ENCODE peak calls at places on chromosomes 12 and 14, in six cellular contexts. L, J, T, D, V and P are unnamed samples.

GRCh38 chr14:104882325-104882973 is 17.4 kb downstream of the CEP170B start:
- DNase-seq in T (peak; percentile 51), L (no peak), D (no peak), V (peak; percentile 88), J (peak; percentile 37), P (peak; percentile 81)

GRCh38 chr12:3045494-3045893 is 31.7 kb upstream of the TSPAN9 start:
- DNase-seq in V (no peak), D (no peak), L (no peak), T (no peak), J (no peak), P (no peak)

GRCh38 chr12:62977419-62977818 is 42.5 kb upstream of the PPM1H start:
- DNase-seq in V (peak; percentile 42), D (peak; percentile 9), J (no peak), T (no peak), L (no peak), P (peak; percentile 39)

GRCh38 chr14:65184032-65184764 is 81.9 kb upstream of the MAX start:
- DNase-seq in J (no peak), V (no peak), L (no peak), D (no peak), T (no peak), P (peak; percentile 81)

GRCh38 chr12:17079251-17079909 is 473.4 kb upstream of the LMO3 start:
- DNase-seq in J (no peak), L (no peak), T (no peak), V (no peak), D (no peak), P (peak; percentile 72)

GRCh38 chr12:31732926-31733548 is 4.2 kb upstream of the AMN1 start:
- DNase-seq in L (no peak), J (no peak), T (peak; percentile 77), D (peak; percentile 44), V (no peak), P (peak; percentile 99)

GRCh38 chr14:103099081-103099732 is 4.7 kb downstream of the EXOC3L4 start:
- DNase-seq in T (no peak), L (no peak), V (no peak), D (no peak), J (no peak), P (no peak)

GRCh38 chr14:81273521-81273920 is 52.8 kb upstream of the GTF2A1 start:
- DNase-seq in J (no peak), T (no peak), L (no peak), D (no peak), V (no peak), P (no peak)

GRCh38 chr12:98797200-98797599 is 152.1 kb downstream of the APAF1 start:
- DNase-seq in V (no peak), J (no peak), L (no peak), D (no peak), T (no peak), P (no peak)

GRCh38 chr12:53659609-53660008 is 16.3 kb downstream of the ATP5MC2 start:
- DNase-seq in T (no peak), D (no peak), V (no peak), J (no peak), L (no peak), P (no peak)

GRCh38 chr14:98871796-98872195 is 400.2 kb downstream of the BCL11B start:
- DNase-seq in T (no peak), L (no peak), J (no peak), D (peak; percentile 6), V (no peak), P (no peak)

GRCh38 chr14:26839481-26839880 is 241.6 kb upstream of the NOVA1 start:
- DNase-seq in T (no peak), J (no peak), D (no peak), L (no peak), V (no peak), P (peak; percentile 26)

GRCh38 chr14:62432955-62433354 is 612.3 kb downstream of the KCNH5 start:
- DNase-seq in V (no peak), D (no peak), T (no peak), L (no peak), J (no peak), P (no peak)

GRCh38 chr14:75459099-75459741 is 31.4 kb downstream of the JDP2 start:
- DNase-seq in J (peak; percentile 12), T (no peak), D (no peak), L (no peak), V (peak; percentile 77), P (no peak)

GRCh38 chr12:108884116-108885012 is 4.5 kb downstream of the DAO start:
- DNase-seq in T (peak; percentile 81), V (peak; percentile 88), L (peak; percentile 66), D (no peak), J (peak; percentile 71), P (peak; percentile 26)

GRCh38 chr12:47273191-47273626 is 193.4 kb upstream of the AMIGO2 start:
- DNase-seq in T (no peak), D (no peak), J (no peak), L (no peak), V (no peak), P (peak; percentile 19)

GRCh38 chr12:79063258-79063657 is 198.7 kb downstream of the SYT1 start:
- DNase-seq in V (no peak), L (no peak), T (no peak), J (no peak), D (no peak), P (no peak)

GRCh38 chr12:77133566-77133965 is 68.2 kb upstream of the E2F7 start:
- DNase-seq in T (peak; percentile 15), L (no peak), V (peak; percentile 54), D (no peak), J (peak; percentile 4), P (peak; percentile 49)

GRCh38 chr12:32561931-32562341 is 117.2 kb upstream of the DNM1L start:
- DNase-seq in V (no peak), T (no peak), D (no peak), J (no peak), L (no peak), P (no peak)

GRCh38 chr12:67025543-67026114 is 243.5 kb upstream of the CAND1 start:
- DNase-seq in J (peak; percentile 29), V (peak; percentile 53), T (peak; percentile 71), D (peak; percentile 4), L (peak; percentile 19), P (peak; percentile 38)

GRCh38 chr14:53696217-53696965 is 260.2 kb downstream of the BMP4 start:
- DNase-seq in V (no peak), D (no peak), L (no peak), J (no peak), T (no peak), P (peak; percentile 76)

GRCh38 chr12:131096681-131097181 is 143.0 kb downstream of the ADGRD1 start:
- DNase-seq in D (no peak), J (no peak), T (peak; percentile 8), L (no peak), V (no peak), P (no peak)

GRCh38 chr14:55071051-55071450 is 19.6 kb downstream of the MAPK1IP1L start:
- DNase-seq in D (no peak), T (no peak), J (no peak), L (no peak), V (no peak), P (peak; percentile 28)

GRCh38 chr12:3199551-3200031 is 122.4 kb downstream of the TSPAN9 start:
- DNase-seq in L (no peak), T (peak; percentile 24), J (no peak), D (no peak), V (no peak), P (no peak)